ENCODE peak calls at places on chromosome 7, in seven cellular contexts. Q, C, D, U, M, H and W are unnamed samples.

GRCh38 chr7:55052726-55053431 is 34.1 kb downstream of the EGFR start:
- DNase-seq in Q (no peak), C (no peak), D (no peak), U (no peak), M (no peak), H (peak; percentile 77), W (no peak)

GRCh38 chr7:102888561-102889233 is 24.1 kb upstream of the LRRC17 start:
- DNase-seq in Q (no peak), C (no peak), D (no peak), U (no peak), M (no peak), H (no peak), W (no peak)

GRCh38 chr7:158407581-158408331 is 179.9 kb downstream of the PTPRN2 start:
- DNase-seq in Q (no peak), C (no peak), D (no peak), U (peak; percentile 56), M (peak; percentile 47), H (no peak), W (peak; percentile 61)

GRCh38 chr7:128420773-128421172 is 11.0 kb upstream of the IMPDH1 start:
- DNase-seq in Q (peak; percentile 16), C (no peak), D (no peak), U (no peak), M (no peak), H (no peak), W (no peak)

GRCh38 chr7:27576360-27576944 is 86.2 kb downstream of the HIBADH start:
- DNase-seq in Q (peak; percentile 17), C (no peak), D (no peak), U (peak; percentile 63), M (peak; percentile 68), H (peak; percentile 55), W (peak; percentile 27)

GRCh38 chr7:87877641-87878040 is 1.3 kb downstream of the DBF4 start:
- DNase-seq in Q (no peak), C (no peak), D (no peak), U (no peak), M (peak; percentile 11), H (no peak), W (no peak)

GRCh38 chr7:39458346-39458745 is 107.9 kb upstream of the YAE1 start:
- DNase-seq in Q (peak; percentile 33), C (no peak), D (no peak), U (no peak), M (no peak), H (peak; percentile 16), W (no peak)

GRCh38 chr7:27157717-27158431 is 1.4 kb upstream of the HOXA7 start:
- DNase-seq in Q (no peak), C (no peak), D (no peak), U (no peak), M (peak; percentile 60), H (no peak), W (no peak)

GRCh38 chr7:50507898-50508470 is 57.2 kb downstream of the DDC start:
- DNase-seq in Q (no peak), C (no peak), D (no peak), U (no peak), M (no peak), H (no peak), W (no peak)

GRCh38 chr7:130372813-130373212 is 7.5 kb upstream of the CPA1 start:
- DNase-seq in Q (no peak), C (no peak), D (no peak), U (no peak), M (no peak), H (no peak), W (no peak)

GRCh38 chr7:122014697-122015096 is 129.4 kb downstream of the AASS start:
- DNase-seq in Q (no peak), C (no peak), D (no peak), U (peak; percentile 7), M (no peak), H (no peak), W (no peak)

GRCh38 chr7:110804501-110804900 is 286.4 kb upstream of the LRRN3 start:
- DNase-seq in Q (no peak), C (no peak), D (no peak), U (no peak), M (no peak), H (no peak), W (no peak)

GRCh38 chr7:44064791-44065430 is 456 bp downstream of the PGAM2 start:
- DNase-seq in Q (no peak), C (no peak), D (peak; percentile 44), U (no peak), M (no peak), H (no peak), W (no peak)

GRCh38 chr7:64879800-64880199 is 23.3 kb upstream of the ZNF273 start:
- DNase-seq in Q (no peak), C (no peak), D (no peak), U (no peak), M (no peak), H (no peak), W (no peak)

GRCh38 chr7:122299935-122300606 is 4.5 kb downstream of the FEZF1 start:
- DNase-seq in Q (no peak), C (no peak), D (no peak), U (no peak), M (no peak), H (no peak), W (no peak)

GRCh38 chr7:35705932-35706461 is 11.1 kb upstream of the HERPUD2 start:
- DNase-seq in Q (no peak), C (no peak), D (no peak), U (peak; percentile 54), M (no peak), H (no peak), W (no peak)

GRCh38 chr7:13826752-13827151 is 162.7 kb downstream of the ETV1 start:
- DNase-seq in Q (no peak), C (no peak), D (no peak), U (no peak), M (no peak), H (peak; percentile 3), W (no peak)

GRCh38 chr7:36598056-36598675 is 126.1 kb downstream of the AOAH start:
- DNase-seq in Q (no peak), C (no peak), D (no peak), U (peak; percentile 10), M (no peak), H (no peak), W (no peak)

GRCh38 chr7:1922071-1922869 is 252.2 kb downstream of the ELFN1 start:
- DNase-seq in Q (peak; percentile 37), C (no peak), D (peak; percentile 49), U (no peak), M (no peak), H (no peak), W (no peak)

GRCh38 chr7:44977304-44977858 is 1.4 kb downstream of the MYO1G start:
- DNase-seq in Q (no peak), C (no peak), D (no peak), U (no peak), M (no peak), H (peak; percentile 34), W (no peak)

GRCh38 chr7:16416289-16417282 is 4.8 kb downstream of the CRPPA start:
- DNase-seq in Q (no peak), C (no peak), D (no peak), U (peak; percentile 56), M (peak; percentile 80), H (peak; percentile 81), W (no peak)

GRCh38 chr7:17402628-17403278 is 104.3 kb downstream of the AHR start:
- DNase-seq in Q (no peak), C (no peak), D (no peak), U (peak; percentile 11), M (no peak), H (no peak), W (no peak)